ENCODE peak calls at places on chromosomes 7 and 10, in six cellular contexts. Q is IMR-90, H is astrocyte, U is SK-N-SH, K is PC-3, D is GM23248. A is an unnamed sample.

GRCh38 chr10:75528392-75528791 is 97.0 kb downstream of the LRMDA start:
- DNase-seq in D (no peak), K (no peak), U (no peak), Q (no peak), H (no peak), A (no peak)

GRCh38 chr7:44977304-44977858 is 1.4 kb downstream of the MYO1G start:
- DNase-seq in D (peak; percentile 35), K (no peak), Q (no peak), H (no peak), U (no peak), A (no peak)

GRCh38 chr7:80935971-80936370 is 17.1 kb upstream of the SEMA3C start:
- DNase-seq in Q (no peak), U (no peak), K (no peak), H (no peak), D (no peak), A (no peak)

GRCh38 chr7:117803476-117803875 is 69.8 kb downstream of the CTTNBP2 start:
- DNase-seq in D (no peak), K (peak; percentile 14), U (no peak), Q (peak; percentile 26), H (peak; percentile 31), A (no peak)

GRCh38 chr7:50211306-50212015 is 93.1 kb upstream of the IKZF1 start:
- DNase-seq in D (no peak), H (no peak), K (no peak), U (no peak), Q (no peak), A (no peak)

GRCh38 chr7:80335473-80336232 is 176.2 kb downstream of the GNAT3 start:
- DNase-seq in U (no peak), Q (peak; percentile 84), H (no peak), K (no peak), D (no peak), A (peak; percentile 76)

GRCh38 chr10:93061594-93062498 is 1.2 kb downstream of the CYP26C1 start:
- DNase-seq in H (peak; percentile 27), K (no peak), U (peak; percentile 15), D (peak; percentile 36), Q (peak; percentile 33), A (no peak)

GRCh38 chr10:48227213-48227612 is 47.3 kb downstream of the FRMPD2 start:
- DNase-seq in K (no peak), D (no peak), Q (no peak), H (no peak), U (no peak), A (no peak)

GRCh38 chr10:33103980-33104379 is 145.9 kb upstream of the ITGB1 start:
- DNase-seq in Q (no peak), D (no peak), K (no peak), H (no peak), U (no peak), A (no peak)

GRCh38 chr10:50645241-50645640 is 21.5 kb upstream of the SGMS1 start:
- DNase-seq in K (peak; percentile 54), H (no peak), Q (no peak), D (no peak), U (no peak), A (no peak)

GRCh38 chr7:86908948-86909347 is 150.5 kb downstream of the ELAPOR2 start:
- DNase-seq in D (peak; percentile 28), U (no peak), H (no peak), K (peak; percentile 6), Q (no peak), A (peak; percentile 20)

GRCh38 chr10:5692476-5693358 is 8.1 kb downstream of the TASOR2 start:
- DNase-seq in H (peak; percentile 23), D (peak; percentile 64), K (no peak), U (peak; percentile 75), Q (peak; percentile 19), A (peak; percentile 84)

GRCh38 chr7:73621168-73622063 is 2.9 kb downstream of the MLXIPL start:
- DNase-seq in U (no peak), K (no peak), Q (no peak), H (no peak), D (no peak), A (no peak)

GRCh38 chr10:44043646-44044368 is 341.1 kb downstream of the CXCL12 start:
- DNase-seq in H (no peak), D (no peak), U (no peak), K (no peak), Q (no peak), A (no peak)

GRCh38 chr7:38294926-38295325 is 21.5 kb upstream of the TARP start:
- DNase-seq in U (no peak), D (no peak), H (no peak), K (no peak), Q (no peak), A (no peak)

GRCh38 chr10:106636781-106637491 is 527.6 kb downstream of the SORCS1 start:
- DNase-seq in D (no peak), Q (no peak), U (no peak), K (no peak), H (no peak), A (no peak)

GRCh38 chr10:75234683-75235374 is 928 bp downstream of the COMTD1 start:
- DNase-seq in K (peak; percentile 35), H (no peak), U (peak; percentile 59), D (peak; percentile 20), Q (no peak), A (peak; percentile 73)

GRCh38 chr7:39413866-39414668 is 152.1 kb upstream of the YAE1 start:
- DNase-seq in D (peak; percentile 66), K (peak; percentile 10), H (peak; percentile 40), U (peak; percentile 77), Q (peak; percentile 17), A (peak; percentile 72)

GRCh38 chr7:29562307-29562706 is 1.3 kb upstream of the PRR15 start:
- DNase-seq in H (no peak), Q (no peak), K (no peak), D (no peak), U (no peak), A (peak; percentile 16)

GRCh38 chr10:6108631-6109443 is 20.0 kb downstream of the RBM17 start:
- DNase-seq in U (peak; percentile 64), K (peak; percentile 44), Q (peak; percentile 61), H (peak; percentile 14), D (peak; percentile 64), A (peak; percentile 58)

GRCh38 chr7:107953265-107953923 is 49.6 kb downstream of the LAMB1 start:
- DNase-seq in K (no peak), U (peak; percentile 49), Q (no peak), H (no peak), D (no peak), A (no peak)

GRCh38 chr10:34169677-34170076 is 645.4 kb downstream of the PARD3 start:
- DNase-seq in K (no peak), D (no peak), Q (no peak), H (no peak), U (no peak), A (no peak)

GRCh38 chr7:5636446-5636835 is 145.0 kb downstream of the RNF216 start:
- DNase-seq in H (no peak), K (no peak), Q (no peak), U (no peak), D (peak; percentile 42), A (no peak)

GRCh38 chr10:30055094-30055701 is 4.2 kb downstream of the JCAD start:
- DNase-seq in Q (peak; percentile 67), H (peak; percentile 56), K (peak; percentile 6), D (peak; percentile 78), U (no peak), A (no peak)

GRCh38 chr7:21922605-21923004 is 23.1 kb downstream of the CDCA7L start:
- DNase-seq in H (no peak), D (no peak), K (no peak), U (no peak), Q (no peak), A (no peak)

GRCh38 chr7:27314111-27314510 is 71.5 kb downstream of the EVX1 start:
- DNase-seq in K (peak; percentile 85), U (no peak), D (no peak), H (no peak), Q (no peak), A (peak; percentile 12)

GRCh38 chr7:32680259-32681173 is 185.2 kb downstream of the AVL9 start:
- DNase-seq in K (peak; percentile 95), U (no peak), H (peak; percentile 86), Q (peak; percentile 80), D (peak; percentile 29), A (peak; percentile 12)

GRCh38 chr7:121519548-121520521 is 123.7 kb upstream of the FAM3C start:
- DNase-seq in H (no peak), K (no peak), Q (no peak), U (no peak), D (peak; percentile 68), A (no peak)
- H2AFZ ChIP-seq in H (no peak overlapping the region), K (no peak overlapping the region), Q (no peak overlapping the region), U (peak overlapping the region; percentile 26), D (no peak overlapping the region), A (peak overlapping the region; percentile 42)

GRCh38 chr7:52260046-52260665 is 775.3 kb upstream of the POM121L12 start:
- DNase-seq in Q (no peak), H (no peak), U (peak; percentile 42), K (peak; percentile 32), D (no peak), A (peak; percentile 44)

GRCh38 chr7:52249741-52250140 is 785.7 kb upstream of the POM121L12 start:
- DNase-seq in U (no peak), D (no peak), K (no peak), H (no peak), Q (no peak), A (no peak)

GRCh38 chr7:52257890-52258289 is 777.5 kb upstream of the POM121L12 start:
- DNase-seq in D (no peak), Q (no peak), H (no peak), U (no peak), K (no peak), A (no peak)

DNA sequence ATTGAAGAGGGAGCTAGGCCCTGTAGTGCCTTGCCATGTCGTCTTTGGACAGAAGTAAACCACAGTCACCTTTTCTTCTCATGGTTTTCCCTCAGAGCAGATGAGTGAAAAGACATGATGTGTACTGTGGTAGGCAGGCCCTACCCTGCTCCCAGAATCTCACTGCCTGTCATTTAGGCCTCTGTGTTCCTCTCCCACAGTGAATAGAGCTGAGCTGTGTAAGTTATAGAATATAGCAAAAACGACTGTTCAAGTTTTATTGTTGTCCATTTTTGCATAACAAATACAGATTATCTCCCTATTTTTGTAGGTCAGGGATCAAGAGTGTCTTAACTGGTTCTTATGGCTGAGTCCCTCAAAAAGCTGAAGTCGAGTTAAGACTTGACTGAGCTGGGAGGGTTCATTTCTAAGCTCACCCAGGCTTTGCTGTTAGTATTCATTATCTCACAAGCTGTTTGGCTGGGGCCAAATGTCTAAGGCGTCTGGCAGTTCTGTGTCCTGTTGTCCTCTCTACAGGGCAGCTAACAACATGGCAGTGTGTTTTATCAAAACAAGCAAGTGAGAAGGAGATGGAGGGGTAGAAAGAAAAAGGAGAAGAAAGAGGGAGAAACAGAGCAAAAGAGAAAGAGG is 780.9 kb upstream of the POM121L12 start:
- DNase-seq in D (no peak), U (no peak), Q (no peak), K (no peak), H (no peak), A (no peak)
- H2AFZ ChIP-seq in D (no peak overlapping the region), U (no peak overlapping the region), Q (no peak overlapping the region), K (no peak overlapping the region), H (no peak overlapping the region), A (no peak overlapping the region)

DNA sequence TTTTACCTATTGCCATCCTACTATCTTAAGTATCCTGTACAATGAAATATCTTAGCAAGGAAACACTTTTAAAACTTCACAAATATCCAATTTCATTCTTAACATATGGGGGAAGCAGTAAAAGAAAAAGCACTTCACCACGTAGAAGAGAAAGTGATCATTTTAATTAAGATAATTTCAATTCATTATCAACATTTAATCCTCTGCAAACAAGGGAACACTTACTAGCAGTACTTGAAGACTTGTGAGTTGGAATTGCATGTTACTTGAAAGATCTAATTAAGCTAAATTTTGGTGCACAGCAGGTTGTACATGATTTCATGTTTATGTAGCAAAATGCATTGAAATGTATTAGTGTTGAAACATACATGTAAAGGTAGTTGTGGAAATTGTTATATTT is 20.8 kb upstream of the CCAR1 start:
- DNase-seq in H (no peak), D (no peak), K (no peak), Q (no peak), U (no peak), A (no peak)
- H2AFZ ChIP-seq in H (no peak overlapping the region), D (no peak overlapping the region), K (no peak overlapping the region), Q (no peak overlapping the region), U (no peak overlapping the region), A (no peak overlapping the region)

GRCh38 chr7:99579956-99580777 is 17.9 kb upstream of the TMEM225B start:
- DNase-seq in K (no peak), H (peak; percentile 25), Q (peak; percentile 23), D (peak; percentile 59), U (peak; percentile 91), A (peak; percentile 75)
- H2AFZ ChIP-seq in K (no peak overlapping the region), H (peak overlapping the region; percentile 90), Q (peak overlapping the region; percentile 96), D (peak overlapping the region; percentile 88), U (peak overlapping the region; percentile 90), A (peak overlapping the region; percentile 94)